ENCODE peak calls at places on chromosomes 5 and 9, in five cellular contexts. J is colonic mucosa, L is left ventricle myocardium inferior, P is SK-N-SH, C is adipocyte. D is an unnamed sample. For H3K36me3, the result is how much of the 10 kb centered on the place peaks cover.

GRCh38 chr9:98208635-98209034 is 16.2 kb upstream of the CORO2A start:
- DNase-seq in J (no peak), L (no peak), P (no peak), C (no peak), D (no peak)

GRCh38 chr5:67163863-67164595 is 32.6 kb downstream of the CD180 start:
- DNase-seq in J (no peak), L (no peak), P (no peak), C (no peak), D (no peak)

GRCh38 chr5:132816554-132816953 is 3.5 kb downstream of the SOWAHA start:
- DNase-seq in J (no peak), L (no peak), P (no peak), C (peak), D (no peak)

GRCh38 chr5:138716456-138716924 is 36.7 kb upstream of the CTNNA1 start:
- DNase-seq in J (no peak), L (no peak), P (peak), C (no peak), D (peak)

GRCh38 chr5:68178579-68178978 is 37.0 kb upstream of the PIK3R1 start:
- DNase-seq in J (no peak), L (no peak), P (no peak), C (no peak), D (peak)

GRCh38 chr9:100020121-100020780 is 78.5 kb downstream of the ERP44 start:
- DNase-seq in J (no peak), L (no peak), P (no peak), C (no peak), D (no peak)

GRCh38 chr5:123610665-123611406 is 98.9 kb downstream of the CSNK1G3 start:
- DNase-seq in J (peak), L (no peak), P (peak), C (peak), D (peak)

GRCh38 chr5:127981498-127981897 is 102.1 kb upstream of the SLC12A2 start:
- DNase-seq in J (no peak), L (no peak), P (no peak), C (no peak), D (no peak)

GRCh38 chr9:123368023-123368422 is 12.0 kb downstream of the CRB2 start:
- DNase-seq in J (no peak), L (no peak), P (no peak), C (no peak), D (no peak)

GRCh38 chr9:133574791-133575672 is 34.2 kb downstream of the FAM163B start:
- DNase-seq in J (no peak), L (no peak), P (no peak), C (no peak), D (no peak)

GRCh38 chr9:96884443-96884842 is 30.1 kb upstream of the ZNF782 start:
- DNase-seq in J (peak), L (no peak), P (no peak), C (peak), D (peak)

GRCh38 chr5:89930591-89931383 is 478.8 kb downstream of the CETN3 start:
- DNase-seq in J (no peak), L (no peak), P (no peak), C (peak), D (peak)

GRCh38 chr9:79551586-79551985 is 20.2 kb upstream of the TLE4 start:
- DNase-seq in J (no peak), L (no peak), P (no peak), C (no peak), D (peak)

GRCh38 chr5:181152406-181152805 is 5.0 kb downstream of the OR2V2 start:
- DNase-seq in J (no peak), L (no peak), P (no peak), C (no peak), D (peak)

GRCh38 chr5:143306040-143306439 is 97.4 kb downstream of the NR3C1 start:
- DNase-seq in J (no peak), L (no peak), P (no peak), C (no peak), D (no peak)

GRCh38 chr5:143302344-143302743 is 101.1 kb downstream of the NR3C1 start:
- DNase-seq in J (no peak), L (no peak), P (no peak), C (peak), D (peak)

GRCh38 chr5:143309661-143310431 is 93.6 kb downstream of the NR3C1 start:
- DNase-seq in J (no peak), L (no peak), P (no peak), C (peak), D (peak)

GRCh38 chr5:143308726-143309125 is 94.8 kb downstream of the NR3C1 start:
- DNase-seq in J (no peak), L (no peak), P (no peak), C (no peak), D (no peak)

GRCh38 chr5:143304836-143305475 is 98.5 kb downstream of the NR3C1 start:
- DNase-seq in J (no peak), L (no peak), P (no peak), C (no peak), D (no peak)
- H3K36me3 ChIP-seq in J (under half), L (under half), P (half or more), C (half or more), D (under half)

GRCh38 chr5:1336106-1336561 is 8.8 kb downstream of the CLPTM1L start:
- DNase-seq in J (no peak), L (no peak), P (no peak), C (no peak), D (no peak)

GRCh38 chr5:1336749-1337489 is 8.0 kb downstream of the CLPTM1L start:
- DNase-seq in J (no peak), L (no peak), P (no peak), C (no peak), D (no peak)

GRCh38 chr5:1333986-1334385 is 10.9 kb downstream of the CLPTM1L start:
- DNase-seq in J (no peak), L (no peak), P (no peak), C (no peak), D (no peak)

GRCh38 chr5:1334831-1335539 is 9.9 kb downstream of the CLPTM1L start:
- DNase-seq in J (no peak), L (no peak), P (no peak), C (no peak), D (no peak)

GRCh38 chr5:1335540-1336095 is 9.3 kb downstream of the CLPTM1L start:
- DNase-seq in J (no peak), L (no peak), P (no peak), C (no peak), D (no peak)
- H3K36me3 ChIP-seq in J (under half), L (half or more), P (under half), C (half or more), D (half or more)

DNA sequence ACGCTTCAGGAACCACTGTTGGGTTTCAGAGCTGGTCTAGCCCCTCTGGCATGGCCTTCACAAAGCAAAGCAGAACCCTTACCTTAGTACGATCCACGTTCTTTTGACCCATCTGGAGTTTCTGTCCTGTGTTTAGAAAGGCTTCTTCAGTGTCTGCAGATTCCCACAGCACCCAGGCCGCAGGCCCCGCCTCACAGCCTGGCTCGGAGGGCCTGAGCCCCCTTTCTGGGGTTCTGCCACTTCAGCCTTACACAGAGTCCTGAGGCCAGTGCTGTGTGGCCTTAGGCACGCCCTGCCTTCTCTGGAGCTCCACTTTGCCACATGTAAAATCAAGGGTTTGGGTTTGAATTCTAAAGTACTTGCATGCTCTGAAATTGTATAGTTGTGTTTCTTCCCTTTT is 31.6 kb upstream of the PRDM12 start:
- DNase-seq in J (no peak), L (no peak), P (no peak), C (no peak), D (no peak)
- H3K36me3 ChIP-seq in J (under half), L (half or more), P (under half), C (half or more), D (under half)

DNA sequence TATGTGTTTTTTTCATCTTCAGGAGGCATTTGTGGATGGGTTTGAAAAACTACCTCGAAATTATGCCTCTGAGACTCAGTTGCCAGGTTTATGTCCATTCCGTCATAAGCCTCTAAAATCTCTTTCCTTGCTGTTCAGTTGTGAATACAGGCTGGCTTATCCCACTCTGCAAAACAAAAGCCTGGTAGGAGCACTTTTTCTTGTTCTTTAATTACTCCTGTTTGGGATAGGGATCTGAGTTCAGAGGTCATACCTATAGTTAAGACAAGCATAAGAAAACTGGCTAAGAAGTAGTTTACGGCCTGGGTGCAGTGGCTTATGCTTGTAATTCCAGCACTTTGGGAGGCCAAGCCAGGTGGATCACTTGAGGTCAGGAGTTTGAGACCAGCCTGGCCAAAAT is 24.4 kb downstream of the ZNF131 start:
- DNase-seq in J (no peak), L (no peak), P (no peak), C (no peak), D (no peak)
- H3K36me3 ChIP-seq in J (under half), L (under half), P (under half), C (under half), D (under half)